ENCODE peak calls at places on chromosomes 13 and 19, in seven cellular contexts. E, V, A, W, X, O and Z are unnamed samples.

GRCh38 chr13:43132911-43133310 is 109.5 kb downstream of the DNAJC15 start:
- DNase-seq in W (no peak), V (no peak), O (no peak), A (no peak), E (no peak), X (no peak), Z (no peak)

GRCh38 chr13:29500426-29500825 is 95.1 kb downstream of the SLC7A1 start:
- DNase-seq in A (no peak), O (no peak), V (no peak), X (no peak), W (no peak), E (no peak), Z (no peak)

GRCh38 chr13:73228546-73228945 is 169.7 kb downstream of the KLF5 start:
- DNase-seq in V (peak; percentile 12), A (no peak), W (no peak), E (no peak), X (no peak), O (no peak), Z (no peak)

GRCh38 chr19:14175351-14175792 is 30.6 kb downstream of the ADGRL1 start:
- DNase-seq in A (no peak), W (no peak), X (no peak), V (no peak), O (no peak), E (no peak), Z (no peak)

GRCh38 chr13:100630564-100630963 is 42.0 kb upstream of the GGACT start:
- DNase-seq in O (no peak), W (no peak), A (no peak), X (no peak), E (no peak), V (no peak), Z (no peak)

GRCh38 chr19:41999878-42000208 is 5.8 kb upstream of the ATP1A3 start:
- DNase-seq in O (no peak), W (no peak), V (no peak), E (no peak), X (no peak), A (no peak), Z (no peak)

GRCh38 chr13:109919715-109920375 is 133.5 kb upstream of the IRS2 start:
- DNase-seq in X (peak; percentile 4), O (peak; percentile 10), V (no peak), E (no peak), W (no peak), A (no peak), Z (no peak)

GRCh38 chr13:62094937-62095336 is 679.3 kb upstream of the PCDH20 start:
- DNase-seq in X (no peak), O (no peak), W (no peak), A (no peak), E (no peak), V (no peak), Z (no peak)

GRCh38 chr19:33236696-33237390 is 11.2 kb upstream of the SLC7A10 start:
- DNase-seq in X (no peak), O (no peak), V (no peak), E (no peak), W (no peak), A (no peak), Z (no peak)

GRCh38 chr19:1130801-1131717 is 27.3 kb downstream of the GPX4 start:
- DNase-seq in A (no peak), W (peak; percentile 31), O (no peak), E (no peak), V (no peak), X (no peak), Z (no peak)

GRCh38 chr13:81927347-81927746 is 1586.4 kb upstream of the SPRY2 start:
- DNase-seq in E (no peak), A (no peak), O (no peak), V (no peak), X (no peak), W (no peak), Z (peak; percentile 4)

GRCh38 chr13:37752156-37752555 is 117.4 kb downstream of the TRPC4 start:
- DNase-seq in O (no peak), A (no peak), X (no peak), E (no peak), W (no peak), V (no peak), Z (no peak)

GRCh38 chr13:23378009-23378632 is 55.4 kb downstream of the SACS start:
- DNase-seq in V (peak; percentile 100), O (peak; percentile 51), E (peak; percentile 44), A (peak; percentile 26), X (peak; percentile 96), W (peak; percentile 45), Z (peak; percentile 37)

GRCh38 chr13:111629457-111629856 is 309.0 kb downstream of the TEX29 start:
- DNase-seq in A (no peak), W (no peak), X (no peak), E (no peak), V (no peak), O (no peak), Z (no peak)

GRCh38 chr13:73411067-73411809 is 352.4 kb downstream of the KLF5 start:
- DNase-seq in V (no peak), W (no peak), O (no peak), A (no peak), E (no peak), X (no peak), Z (no peak)

GRCh38 chr19:7521551-7522071 is 813 bp upstream of the MCOLN1 start:
- DNase-seq in E (no peak), O (no peak), X (no peak), W (no peak), V (no peak), A (no peak), Z (no peak)

GRCh38 chr19:863305-863620 is 3.8 kb downstream of the CFD start:
- DNase-seq in E (no peak), X (no peak), O (no peak), W (no peak), V (no peak), A (no peak), Z (no peak)

GRCh38 chr19:53365899-53366493 is 491 bp downstream of the ZNF525 start:
- DNase-seq in X (peak; percentile 7), O (no peak), W (peak; percentile 24), E (no peak), V (no peak), A (no peak), Z (no peak)

GRCh38 chr13:27476943-27477681 is 26.7 kb upstream of the MTIF3 start:
- DNase-seq in E (no peak), V (peak; percentile 84), O (no peak), X (peak; percentile 55), A (no peak), W (no peak), Z (peak; percentile 52)

GRCh38 chr13:28650284-28650683 is 8.6 kb upstream of the POMP start:
- DNase-seq in A (no peak), E (no peak), O (no peak), V (peak; percentile 51), X (no peak), W (no peak), Z (no peak)